ENCODE peak calls at places on chromosomes 5 and 9, in five cellular contexts. One of them, this sample, is unnamed.

GRCh38 chr9:7454490-7455110 is 345.0 kb downstream of the DMAC1 start:
- DNase-seq in WTC11: no peak
- DNase-seq in NCI-H187 treated with DMSO at 0.1 percent for 48 hours: no peak
- DNase-seq in esophagus squamous epithelium: no peak
- DNase-seq in MV-4-11: no peak
- DNase-seq in this sample: no peak

GRCh38 chr9:114902773-114903589 is 27.4 kb downstream of the TNFSF8 start:
- DNase-seq in WTC11: no peak
- DNase-seq in NCI-H187 treated with DMSO at 0.1 percent for 48 hours: no peak
- DNase-seq in esophagus squamous epithelium: no peak
- DNase-seq in MV-4-11: peak; percentile 30
- DNase-seq in this sample: no peak

GRCh38 chr9:122580360-122580759 is 2.8 kb downstream of the OR1L8 start:
- DNase-seq in WTC11: no peak
- DNase-seq in NCI-H187 treated with DMSO at 0.1 percent for 48 hours: no peak
- DNase-seq in esophagus squamous epithelium: no peak
- DNase-seq in MV-4-11: no peak
- DNase-seq in this sample: no peak

GRCh38 chr5:79561525-79561893 is 47.6 kb upstream of the HOMER1 start:
- DNase-seq in WTC11: no peak
- DNase-seq in NCI-H187 treated with DMSO at 0.1 percent for 48 hours: no peak
- DNase-seq in esophagus squamous epithelium: no peak
- DNase-seq in MV-4-11: no peak
- DNase-seq in this sample: no peak

GRCh38 chr9:128718475-128718874 is 5.5 kb downstream of the ZDHHC12 start:
- DNase-seq in WTC11: no peak
- DNase-seq in NCI-H187 treated with DMSO at 0.1 percent for 48 hours: no peak
- DNase-seq in esophagus squamous epithelium: no peak
- DNase-seq in MV-4-11: no peak
- DNase-seq in this sample: no peak

GRCh38 chr9:112064871-112065270 is 110.2 kb downstream of the SUSD1 start:
- DNase-seq in WTC11: no peak
- DNase-seq in NCI-H187 treated with DMSO at 0.1 percent for 48 hours: no peak
- DNase-seq in esophagus squamous epithelium: no peak
- DNase-seq in MV-4-11: no peak
- DNase-seq in this sample: no peak

GRCh38 chr5:90518666-90519065 is 10.7 kb downstream of the LYSMD3 start:
- DNase-seq in WTC11: no peak
- DNase-seq in NCI-H187 treated with DMSO at 0.1 percent for 48 hours: no peak
- DNase-seq in esophagus squamous epithelium: no peak
- DNase-seq in MV-4-11: no peak
- DNase-seq in this sample: no peak

GRCh38 chr9:21841133-21841532 is 38.7 kb downstream of the MTAP start:
- DNase-seq in WTC11: no peak
- DNase-seq in NCI-H187 treated with DMSO at 0.1 percent for 48 hours: no peak
- DNase-seq in esophagus squamous epithelium: no peak
- DNase-seq in MV-4-11: no peak
- DNase-seq in this sample: no peak

GRCh38 chr9:70534471-70534870 is 120.0 kb upstream of the KLF9 start:
- DNase-seq in WTC11: no peak
- DNase-seq in NCI-H187 treated with DMSO at 0.1 percent for 48 hours: no peak
- DNase-seq in esophagus squamous epithelium: no peak
- DNase-seq in MV-4-11: no peak
- DNase-seq in this sample: peak; percentile 36

This sample was measured in AG04449.